ENCODE peak calls at places on chromosomes 6 and 20, in ten cellular contexts. One of them, this sample, is unnamed.

GRCh38 chr20:37179671-37180524 is 550 bp upstream of the MROH8 start:
- DNase-seq in esophagus squamous epithelium: no peak
- DNase-seq in PC-9: peak
- DNase-seq in upper lobe of right lung: no peak
- DNase-seq in CD8-positive, alpha-beta T cell: no peak
- DNase-seq in fibroblast of mammary gland: peak
- DNase-seq in thyroid gland: no peak
- DNase-seq in A549: peak
- DNase-seq in HFF-Myc: no peak
- DNase-seq in mucosa of descending colon: no peak
- DNase-seq in this sample: no peak

GRCh38 chr6:131966443-131966842 is 15.3 kb upstream of the CCN2 start:
- DNase-seq in esophagus squamous epithelium: no peak
- DNase-seq in PC-9: no peak
- DNase-seq in upper lobe of right lung: no peak
- DNase-seq in CD8-positive, alpha-beta T cell: no peak
- DNase-seq in fibroblast of mammary gland: peak
- DNase-seq in thyroid gland: peak
- DNase-seq in A549: no peak
- DNase-seq in HFF-Myc: no peak
- DNase-seq in mucosa of descending colon: no peak
- DNase-seq in this sample: no peak

GRCh38 chr6:55009114-55009513 is 162.5 kb downstream of the FAM83B start:
- DNase-seq in esophagus squamous epithelium: no peak
- DNase-seq in PC-9: no peak
- DNase-seq in upper lobe of right lung: peak
- DNase-seq in CD8-positive, alpha-beta T cell: no peak
- DNase-seq in fibroblast of mammary gland: no peak
- DNase-seq in thyroid gland: no peak
- DNase-seq in A549: no peak
- DNase-seq in HFF-Myc: no peak
- DNase-seq in mucosa of descending colon: no peak
- DNase-seq in this sample: no peak

GRCh38 chr20:8805737-8806442 is 263.0 kb upstream of the PLCB4 start:
- DNase-seq in esophagus squamous epithelium: no peak
- DNase-seq in PC-9: no peak
- DNase-seq in upper lobe of right lung: no peak
- DNase-seq in CD8-positive, alpha-beta T cell: no peak
- DNase-seq in fibroblast of mammary gland: no peak
- DNase-seq in thyroid gland: no peak
- DNase-seq in A549: no peak
- DNase-seq in HFF-Myc: no peak
- DNase-seq in mucosa of descending colon: no peak
- DNase-seq in this sample: no peak

GRCh38 chr6:136893187-136893586 is 28.9 kb upstream of the SLC35D3 start:
- DNase-seq in esophagus squamous epithelium: no peak
- DNase-seq in PC-9: no peak
- DNase-seq in upper lobe of right lung: no peak
- DNase-seq in CD8-positive, alpha-beta T cell: no peak
- DNase-seq in fibroblast of mammary gland: no peak
- DNase-seq in thyroid gland: no peak
- DNase-seq in A549: no peak
- DNase-seq in HFF-Myc: no peak
- DNase-seq in mucosa of descending colon: no peak
- DNase-seq in this sample: no peak

GRCh38 chr6:24930386-24930785 is 5.4 kb downstream of the RIPOR2 start:
- DNase-seq in esophagus squamous epithelium: no peak
- DNase-seq in PC-9: no peak
- DNase-seq in upper lobe of right lung: no peak
- DNase-seq in CD8-positive, alpha-beta T cell: no peak
- DNase-seq in fibroblast of mammary gland: peak
- DNase-seq in thyroid gland: no peak
- DNase-seq in A549: no peak
- DNase-seq in HFF-Myc: no peak
- DNase-seq in mucosa of descending colon: no peak
- DNase-seq in this sample: no peak

GRCh38 chr6:14305131-14305530 is 187.6 kb downstream of the CD83 start:
- DNase-seq in esophagus squamous epithelium: no peak
- DNase-seq in PC-9: no peak
- DNase-seq in upper lobe of right lung: no peak
- DNase-seq in CD8-positive, alpha-beta T cell: no peak
- DNase-seq in fibroblast of mammary gland: peak
- DNase-seq in thyroid gland: no peak
- DNase-seq in A549: no peak
- DNase-seq in HFF-Myc: no peak
- DNase-seq in mucosa of descending colon: no peak
- DNase-seq in this sample: no peak

GRCh38 chr6:16059496-16059895 is 69.4 kb upstream of the MYLIP start:
- DNase-seq in esophagus squamous epithelium: no peak
- DNase-seq in PC-9: no peak
- DNase-seq in upper lobe of right lung: no peak
- DNase-seq in CD8-positive, alpha-beta T cell: no peak
- DNase-seq in fibroblast of mammary gland: no peak
- DNase-seq in thyroid gland: no peak
- DNase-seq in A549: no peak
- DNase-seq in HFF-Myc: no peak
- DNase-seq in mucosa of descending colon: no peak
- DNase-seq in this sample: no peak

GRCh38 chr20:25012616-25013189 is 20.2 kb upstream of the APMAP start:
- DNase-seq in esophagus squamous epithelium: no peak
- DNase-seq in PC-9: no peak
- DNase-seq in upper lobe of right lung: no peak
- DNase-seq in CD8-positive, alpha-beta T cell: no peak
- DNase-seq in fibroblast of mammary gland: no peak
- DNase-seq in thyroid gland: no peak
- DNase-seq in A549: no peak
- DNase-seq in HFF-Myc: no peak
- DNase-seq in mucosa of descending colon: no peak
- DNase-seq in this sample: no peak

GRCh38 chr20:4090756-4091331 is 75.5 kb upstream of the RNF24 start:
- DNase-seq in esophagus squamous epithelium: no peak
- DNase-seq in PC-9: peak
- DNase-seq in upper lobe of right lung: no peak
- DNase-seq in CD8-positive, alpha-beta T cell: no peak
- DNase-seq in fibroblast of mammary gland: peak
- DNase-seq in thyroid gland: no peak
- DNase-seq in A549: peak
- DNase-seq in HFF-Myc: no peak
- DNase-seq in mucosa of descending colon: no peak
- DNase-seq in this sample: no peak

GRCh38 chr6:155974967-155975366 is 519.3 kb upstream of the NOX3 start:
- DNase-seq in esophagus squamous epithelium: no peak
- DNase-seq in PC-9: no peak
- DNase-seq in upper lobe of right lung: no peak
- DNase-seq in CD8-positive, alpha-beta T cell: no peak
- DNase-seq in fibroblast of mammary gland: no peak
- DNase-seq in thyroid gland: no peak
- DNase-seq in A549: no peak
- DNase-seq in HFF-Myc: no peak
- DNase-seq in mucosa of descending colon: peak
- DNase-seq in this sample: no peak

GRCh38 chr6:147285087-147285855 is 81.1 kb downstream of the STXBP5 start:
- DNase-seq in esophagus squamous epithelium: no peak
- DNase-seq in PC-9: no peak
- DNase-seq in upper lobe of right lung: no peak
- DNase-seq in CD8-positive, alpha-beta T cell: no peak
- DNase-seq in fibroblast of mammary gland: peak
- DNase-seq in thyroid gland: no peak
- DNase-seq in A549: peak
- DNase-seq in HFF-Myc: peak
- DNase-seq in mucosa of descending colon: no peak
- DNase-seq in this sample: peak

GRCh38 chr6:128074561-128074960 is 173.7 kb upstream of the THEMIS start:
- DNase-seq in esophagus squamous epithelium: no peak
- DNase-seq in PC-9: no peak
- DNase-seq in upper lobe of right lung: no peak
- DNase-seq in CD8-positive, alpha-beta T cell: no peak
- DNase-seq in fibroblast of mammary gland: no peak
- DNase-seq in thyroid gland: no peak
- DNase-seq in A549: no peak
- DNase-seq in HFF-Myc: no peak
- DNase-seq in mucosa of descending colon: no peak
- DNase-seq in this sample: no peak

GRCh38 chr6:28725274-28725809 is 198.4 kb downstream of the TRIM27 start:
- DNase-seq in esophagus squamous epithelium: no peak
- DNase-seq in PC-9: no peak
- DNase-seq in upper lobe of right lung: no peak
- DNase-seq in CD8-positive, alpha-beta T cell: no peak
- DNase-seq in fibroblast of mammary gland: no peak
- DNase-seq in thyroid gland: no peak
- DNase-seq in A549: no peak
- DNase-seq in HFF-Myc: no peak
- DNase-seq in mucosa of descending colon: no peak
- DNase-seq in this sample: no peak

GRCh38 chr6:28724395-28724794 is 198.7 kb downstream of the GPX5 start:
- DNase-seq in esophagus squamous epithelium: no peak
- DNase-seq in PC-9: no peak
- DNase-seq in upper lobe of right lung: no peak
- DNase-seq in CD8-positive, alpha-beta T cell: no peak
- DNase-seq in fibroblast of mammary gland: no peak
- DNase-seq in thyroid gland: no peak
- DNase-seq in A549: no peak
- DNase-seq in HFF-Myc: no peak
- DNase-seq in mucosa of descending colon: no peak
- DNase-seq in this sample: no peak

GRCh38 chr6:28727559-28728211 is 196.1 kb downstream of the TRIM27 start:
- DNase-seq in esophagus squamous epithelium: no peak
- DNase-seq in PC-9: no peak
- DNase-seq in upper lobe of right lung: no peak
- DNase-seq in CD8-positive, alpha-beta T cell: no peak
- DNase-seq in fibroblast of mammary gland: no peak
- DNase-seq in thyroid gland: no peak
- DNase-seq in A549: no peak
- DNase-seq in HFF-Myc: no peak
- DNase-seq in mucosa of descending colon: no peak
- DNase-seq in this sample: no peak

GRCh38 chr6:28726569-28727309 is 197.0 kb downstream of the TRIM27 start:
- DNase-seq in esophagus squamous epithelium: no peak
- DNase-seq in PC-9: no peak
- DNase-seq in upper lobe of right lung: no peak
- DNase-seq in CD8-positive, alpha-beta T cell: no peak
- DNase-seq in fibroblast of mammary gland: no peak
- DNase-seq in thyroid gland: no peak
- DNase-seq in A549: no peak
- DNase-seq in HFF-Myc: no peak
- DNase-seq in mucosa of descending colon: no peak
- DNase-seq in this sample: no peak

GRCh38 chr6:28725890-28726348 is 197.9 kb downstream of the TRIM27 start:
- DNase-seq in esophagus squamous epithelium: no peak
- DNase-seq in PC-9: no peak
- DNase-seq in upper lobe of right lung: no peak
- DNase-seq in CD8-positive, alpha-beta T cell: no peak
- DNase-seq in fibroblast of mammary gland: peak
- DNase-seq in thyroid gland: no peak
- DNase-seq in A549: peak
- DNase-seq in HFF-Myc: peak
- DNase-seq in mucosa of descending colon: no peak
- DNase-seq in this sample: peak
- H3K4me3 ChIP-seq in esophagus squamous epithelium: no peak
- H3K4me3 ChIP-seq in PC-9: no peak
- H3K4me3 ChIP-seq in upper lobe of right lung: no peak
- H3K4me3 ChIP-seq in CD8-positive, alpha-beta T cell: no peak
- H3K4me3 ChIP-seq in fibroblast of mammary gland: no peak
- H3K4me3 ChIP-seq in thyroid gland: no peak
- H3K4me3 ChIP-seq in A549: peak
- H3K4me3 ChIP-seq in HFF-Myc: no peak
- H3K4me3 ChIP-seq in mucosa of descending colon: no peak
- H3K4me3 ChIP-seq in this sample: no peak

GRCh38 chr6:138678168-138678567 is 95.4 kb upstream of the CCDC28A start:
- DNase-seq in esophagus squamous epithelium: no peak
- DNase-seq in PC-9: no peak
- DNase-seq in upper lobe of right lung: no peak
- DNase-seq in CD8-positive, alpha-beta T cell: no peak
- DNase-seq in fibroblast of mammary gland: no peak
- DNase-seq in thyroid gland: no peak
- DNase-seq in A549: no peak
- DNase-seq in HFF-Myc: no peak
- DNase-seq in mucosa of descending colon: no peak
- DNase-seq in this sample: no peak
- TF ChIP-seq CTCF in esophagus squamous epithelium: no peak
- TF ChIP-seq CTCF in PC-9: no peak
- TF ChIP-seq CTCF in upper lobe of right lung: no peak
- TF ChIP-seq CTCF in CD8-positive, alpha-beta T cell: no peak
- TF ChIP-seq CTCF in fibroblast of mammary gland: no peak
- TF ChIP-seq CTCF in thyroid gland: no peak
- TF ChIP-seq CTCF in A549: no peak
- TF ChIP-seq CTCF in HFF-Myc: no peak
- TF ChIP-seq CTCF in mucosa of descending colon: no peak
- TF ChIP-seq CTCF in this sample: no peak

DNA sequence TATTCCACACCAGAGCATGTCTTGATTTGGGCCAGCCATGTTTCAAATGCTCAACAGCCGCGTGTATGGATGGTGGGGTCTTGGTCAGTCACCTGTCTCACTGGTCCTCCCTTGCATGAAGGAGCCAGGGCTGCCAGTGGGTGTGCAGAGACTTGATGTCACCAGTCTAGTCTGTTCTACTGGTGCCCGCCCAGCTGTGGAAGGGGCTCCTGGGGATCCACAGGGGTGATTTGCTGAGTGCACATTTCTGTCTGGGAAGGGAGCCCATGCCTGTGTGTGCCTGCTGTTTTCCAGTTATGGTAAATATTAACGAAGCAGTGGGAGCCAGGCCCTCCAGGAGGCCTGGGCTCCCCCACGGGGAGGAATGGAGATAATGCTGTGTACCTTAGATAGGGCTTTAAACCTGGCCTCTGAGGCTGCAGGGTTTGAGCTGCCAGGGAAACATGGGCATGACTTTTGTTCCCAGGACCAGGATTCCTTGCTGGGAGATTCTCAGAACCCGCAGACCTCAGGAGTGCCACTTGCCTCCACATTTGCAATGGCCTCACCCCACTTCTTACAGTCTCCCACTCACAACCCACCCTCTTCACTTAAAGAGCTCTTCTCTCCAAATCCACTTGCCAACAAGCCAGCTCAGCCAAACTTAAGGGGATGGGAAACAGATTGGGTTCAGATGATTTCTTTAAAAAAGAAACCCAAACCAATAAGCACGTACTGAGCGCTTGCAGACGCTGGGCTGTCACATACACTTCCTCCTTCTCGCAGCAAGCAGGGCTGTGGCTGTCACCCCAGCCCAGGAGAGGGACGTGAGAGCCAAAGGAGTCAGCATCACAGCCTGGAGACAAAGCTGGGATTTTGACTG is 54.1 kb downstream of the VEGFA start:
- DNase-seq in esophagus squamous epithelium: no peak
- DNase-seq in PC-9: no peak
- DNase-seq in upper lobe of right lung: peak
- DNase-seq in CD8-positive, alpha-beta T cell: no peak
- DNase-seq in fibroblast of mammary gland: no peak
- DNase-seq in thyroid gland: peak
- DNase-seq in A549: no peak
- DNase-seq in HFF-Myc: no peak
- DNase-seq in mucosa of descending colon: peak
- DNase-seq in this sample: no peak
- H3K4me3 ChIP-seq in esophagus squamous epithelium: no peak
- H3K4me3 ChIP-seq in PC-9: no peak
- H3K4me3 ChIP-seq in upper lobe of right lung: no peak
- H3K4me3 ChIP-seq in CD8-positive, alpha-beta T cell: no peak
- H3K4me3 ChIP-seq in fibroblast of mammary gland: no peak
- H3K4me3 ChIP-seq in thyroid gland: no peak
- H3K4me3 ChIP-seq in A549: no peak
- H3K4me3 ChIP-seq in HFF-Myc: no peak
- H3K4me3 ChIP-seq in mucosa of descending colon: no peak
- H3K4me3 ChIP-seq in this sample: no peak

GRCh38 chr6:77124604-77125003 is 338.7 kb downstream of the HTR1B start:
- DNase-seq in esophagus squamous epithelium: no peak
- DNase-seq in PC-9: no peak
- DNase-seq in upper lobe of right lung: no peak
- DNase-seq in CD8-positive, alpha-beta T cell: no peak
- DNase-seq in fibroblast of mammary gland: peak
- DNase-seq in thyroid gland: no peak
- DNase-seq in A549: no peak
- DNase-seq in HFF-Myc: no peak
- DNase-seq in mucosa of descending colon: no peak
- DNase-seq in this sample: peak
- TF ChIP-seq CTCF in esophagus squamous epithelium: no peak
- TF ChIP-seq CTCF in PC-9: no peak
- TF ChIP-seq CTCF in upper lobe of right lung: no peak
- TF ChIP-seq CTCF in CD8-positive, alpha-beta T cell: no peak
- TF ChIP-seq CTCF in fibroblast of mammary gland: peak
- TF ChIP-seq CTCF in thyroid gland: no peak
- TF ChIP-seq CTCF in A549: no peak
- TF ChIP-seq CTCF in HFF-Myc: no peak
- TF ChIP-seq CTCF in mucosa of descending colon: no peak
- TF ChIP-seq CTCF in this sample: peak